ENCODE peak calls at places on chromosomes 2 and 18, in five cellular contexts. K, N, Q, G and M are unnamed samples. For H3K27me3, the result is how much of the 10 kb centered on the place peaks cover.

GRCh38 chr2:218168635-218169462 is 2.1 kb upstream of the CXCR1 start:
- DNase-seq in N (no peak), K (peak), Q (peak), G (peak), M (peak)

GRCh38 chr2:29518010-29518409 is 402.8 kb downstream of the CLIP4 start:
- DNase-seq in K (no peak), G (no peak), N (peak), Q (no peak), M (no peak)

GRCh38 chr2:74086001-74086400 is 61.7 kb downstream of the BOLA3 start:
- DNase-seq in Q (no peak), N (no peak), K (no peak), G (no peak), M (no peak)

GRCh38 chr2:161796192-161796591 is 172.0 kb downstream of the SLC4A10 start:
- DNase-seq in K (no peak), G (no peak), N (no peak), Q (no peak), M (no peak)

GRCh38 chr2:184692137-184692734 is 93.9 kb downstream of the ZNF804A start:
- DNase-seq in G (no peak), Q (no peak), K (no peak), N (peak), M (no peak)

GRCh38 chr2:68734688-68735525 is at the start of gene ARHGAP25:
- DNase-seq in K (no peak), N (no peak), Q (peak), G (no peak), M (no peak)

GRCh38 chr2:15334650-15335326 is 226.3 kb downstream of the NBAS start:
- DNase-seq in G (no peak), N (peak), K (no peak), Q (no peak), M (no peak)

GRCh38 chr2:239092571-239093294 is 244.8 kb downstream of the TWIST2 start:
- DNase-seq in Q (no peak), N (no peak), G (no peak), K (no peak), M (no peak)

GRCh38 chr2:240646061-240646899 is 21.0 kb downstream of the GPR35 start:
- DNase-seq in K (peak), N (no peak), Q (peak), G (peak), M (peak)

GRCh38 chr2:60553992-60554648 is 666 bp upstream of the BCL11A start:
- DNase-seq in Q (peak), G (peak), N (peak), K (no peak), M (no peak)

GRCh38 chr2:61179701-61180639 is 18.0 kb downstream of the C2orf74 start:
- DNase-seq in Q (no peak), G (peak), K (no peak), N (peak), M (no peak)

GRCh38 chr2:44758591-44758990 is 182.9 kb upstream of the SIX3 start:
- DNase-seq in N (no peak), K (no peak), G (no peak), Q (no peak), M (no peak)

GRCh38 chr2:56191617-56192016 is 7.8 kb downstream of the CCDC85A start:
- DNase-seq in Q (no peak), G (no peak), N (peak), K (no peak), M (peak)

GRCh38 chr2:127700527-127701192 is 637 bp upstream of the SFT2D3 start:
- DNase-seq in K (peak), Q (peak), N (no peak), G (peak), M (no peak)

GRCh38 chr2:241950878-241951331 is 81.4 kb downstream of the RTP5 start:
- DNase-seq in G (peak), N (peak), K (peak), Q (peak), M (peak)

GRCh38 chr2:169222665-169223064 is 139.7 kb downstream of the LRP2 start:
- DNase-seq in Q (no peak), K (peak), N (no peak), G (no peak), M (no peak)

GRCh38 chr2:169225233-169225750 is 137.0 kb downstream of the LRP2 start:
- DNase-seq in N (no peak), Q (no peak), K (no peak), G (no peak), M (no peak)

GRCh38 chr2:169225906-169226305 is 136.4 kb downstream of the LRP2 start:
- DNase-seq in K (no peak), Q (no peak), G (no peak), N (no peak), M (no peak)

GRCh38 chr2:169221745-169222369 is 140.5 kb downstream of the LRP2 start:
- DNase-seq in N (peak), G (no peak), K (peak), Q (no peak), M (no peak)
- TF ChIP-seq CTCF in N (peak), G (no peak), K (peak), Q (no peak), M (peak)

GRCh38 chr2:9306910-9307309 is 100.3 kb downstream of the ASAP2 start:
- DNase-seq in Q (no peak), N (no peak), K (no peak), G (no peak), M (no peak)

GRCh38 chr2:9308186-9308955 is 101.8 kb downstream of the ASAP2 start:
- DNase-seq in G (no peak), Q (no peak), N (peak), K (no peak), M (no peak)

GRCh38 chr2:9310390-9310789 is 103.8 kb downstream of the ASAP2 start:
- DNase-seq in Q (no peak), K (peak), N (peak), G (peak), M (no peak)

GRCh38 chr2:9309147-9309546 is 102.5 kb downstream of the ASAP2 start:
- DNase-seq in K (no peak), N (no peak), G (no peak), Q (no peak), M (no peak)

DNA sequence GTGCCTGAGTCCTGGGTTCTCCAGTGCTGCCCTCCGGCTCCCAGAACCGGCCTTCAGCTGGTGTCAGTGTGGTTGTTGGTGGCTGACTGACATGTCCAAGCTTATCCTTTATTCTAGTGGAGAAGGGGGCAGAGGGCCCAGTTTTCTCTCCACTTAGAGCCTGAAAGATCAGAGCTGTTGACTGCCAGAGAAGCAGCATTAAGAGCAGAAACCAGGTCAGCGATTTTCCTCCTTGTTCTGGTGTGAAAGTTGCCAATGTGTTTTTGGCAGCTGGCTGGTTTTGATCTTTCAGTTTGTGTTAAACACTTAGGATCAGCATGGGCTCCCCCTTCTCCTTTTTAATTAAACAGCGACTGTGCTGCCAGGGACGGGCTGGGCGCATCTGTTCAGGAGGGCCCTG is 100.9 kb downstream of the ASAP2 start:
- DNase-seq in N (no peak), G (no peak), K (no peak), Q (no peak), M (no peak)
- H3K27ac ChIP-seq in N (no peak), G (peak), K (no peak), Q (no peak), M (peak)

DNA sequence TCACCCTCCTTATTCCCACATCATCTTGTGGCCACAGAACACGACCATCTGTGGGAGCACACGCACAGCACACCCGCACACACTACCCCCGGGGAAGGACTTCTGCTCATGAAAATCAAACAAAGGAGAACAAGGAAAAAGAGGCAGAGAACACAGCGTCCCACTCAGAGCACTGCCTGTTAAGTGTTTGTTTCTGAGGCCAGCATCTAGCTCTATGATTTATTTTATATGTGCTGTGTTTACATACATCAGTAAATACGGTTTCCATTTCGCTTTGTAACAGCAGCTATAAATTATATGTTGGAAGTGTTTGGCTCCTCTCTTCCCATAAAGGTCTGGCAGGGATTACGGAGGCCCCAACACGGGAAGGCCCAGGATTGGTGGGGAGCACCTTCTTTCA is 143.4 kb downstream of the AFF3 start:
- DNase-seq in Q (no peak), K (no peak), N (no peak), G (no peak), M (no peak)
- H3K27me3 ChIP-seq in Q (under half), K (under half), N (under half), G (under half), M (under half)

GRCh38 chr2:71691747-71692455 is 238.5 kb downstream of the DYSF start:
- DNase-seq in K (no peak), N (no peak), G (peak), Q (no peak), M (peak)
- TF ChIP-seq CTCF in K (no peak), N (no peak), G (no peak), Q (no peak), M (no peak)

GRCh38 chr2:1162246-1162645 is 211.6 kb downstream of the SNTG2 start:
- DNase-seq in K (no peak), Q (no peak), N (no peak), G (no peak), M (no peak)
- H3K27ac ChIP-seq in K (no peak), Q (no peak), N (no peak), G (no peak), M (no peak)

DNA sequence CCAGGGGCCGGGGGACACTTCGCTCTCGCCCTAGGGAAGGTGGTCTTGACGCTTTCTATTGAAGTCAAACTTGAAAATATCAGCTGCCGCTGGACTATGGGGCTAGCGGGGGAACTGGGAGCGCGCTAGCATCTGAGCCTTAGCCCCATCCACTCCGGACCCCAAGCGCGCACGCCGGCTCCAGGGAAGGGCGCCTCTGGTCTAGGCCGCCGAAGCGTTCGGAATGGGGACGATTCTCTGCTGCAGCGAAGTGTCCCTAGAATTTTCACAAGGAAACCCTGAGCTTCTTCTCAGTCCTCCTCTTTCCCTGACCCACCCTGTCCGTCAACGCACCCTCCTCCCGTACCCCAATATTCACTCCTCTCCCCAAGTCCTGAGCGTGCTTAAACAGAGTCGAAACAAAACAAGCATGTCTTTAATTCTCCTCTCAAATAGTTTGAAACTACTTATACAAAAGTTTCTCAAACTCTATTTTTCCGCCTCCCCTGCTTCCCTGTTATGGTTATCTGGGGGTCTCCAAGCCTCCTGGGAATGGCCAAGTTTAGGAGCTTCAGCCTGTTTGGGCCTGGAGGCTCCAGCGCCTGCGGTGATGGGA is 5.0 kb downstream of the RAX start:
- DNase-seq in G (no peak), K (no peak), N (no peak), Q (no peak), M (no peak)
- H3K27me3 ChIP-seq in G (under half), K (under half), N (half or more), Q (half or more), M (half or more)

GRCh38 chr2:232369126-232369955 is 9.2 kb upstream of the ALPP start:
- DNase-seq in K (no peak), G (peak), N (no peak), Q (no peak), M (no peak)

GRCh38 chr2:232367016-232367415 is 11.5 kb upstream of the ALPP start:
- DNase-seq in K (no peak), N (no peak), Q (no peak), G (no peak), M (peak)

GRCh38 chr2:232368311-232368731 is 10.2 kb upstream of the ALPP start:
- DNase-seq in Q (no peak), G (peak), N (no peak), K (no peak), M (no peak)

GRCh38 chr2:232365621-232366321 is 12.8 kb upstream of the ALPP start:
- DNase-seq in K (peak), Q (no peak), G (peak), N (peak), M (no peak)

DNA sequence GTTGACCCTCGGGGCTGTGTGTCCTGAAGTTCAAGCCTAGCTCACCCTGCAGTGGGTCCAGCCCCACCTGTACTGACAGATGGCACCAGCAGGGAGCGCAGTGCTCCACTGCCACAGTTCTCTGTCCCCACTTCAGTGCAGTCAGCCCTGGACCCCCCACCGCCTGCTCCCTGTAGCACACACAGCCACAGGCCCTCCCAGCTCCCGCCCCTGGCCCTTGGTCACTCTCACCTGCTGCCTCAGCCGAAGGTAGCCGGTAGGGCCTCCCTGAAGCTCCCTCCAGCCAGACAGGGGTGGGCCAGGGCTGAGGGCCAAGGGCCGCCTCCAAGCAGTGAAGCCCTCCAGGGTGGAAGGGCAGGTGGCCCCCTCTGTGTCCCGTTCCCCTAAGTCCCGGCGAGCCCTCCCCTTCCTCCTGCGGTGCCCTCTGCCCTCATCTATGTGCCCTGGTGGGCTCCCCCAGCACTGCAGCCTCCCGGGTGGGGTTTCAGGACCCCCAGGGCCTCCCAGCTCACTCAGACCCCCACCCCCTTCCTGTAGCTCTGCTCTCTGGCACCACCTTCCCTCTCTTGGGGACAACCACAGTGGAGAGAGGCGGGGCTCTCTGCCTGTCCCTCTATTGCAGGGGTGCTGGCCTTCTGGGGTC is 10.8 kb upstream of the ALPP start:
- DNase-seq in K (peak), G (peak), Q (no peak), N (no peak), M (no peak)
- TF ChIP-seq CTCF in K (peak), G (no peak), Q (peak), N (no peak), M (no peak)

DNA sequence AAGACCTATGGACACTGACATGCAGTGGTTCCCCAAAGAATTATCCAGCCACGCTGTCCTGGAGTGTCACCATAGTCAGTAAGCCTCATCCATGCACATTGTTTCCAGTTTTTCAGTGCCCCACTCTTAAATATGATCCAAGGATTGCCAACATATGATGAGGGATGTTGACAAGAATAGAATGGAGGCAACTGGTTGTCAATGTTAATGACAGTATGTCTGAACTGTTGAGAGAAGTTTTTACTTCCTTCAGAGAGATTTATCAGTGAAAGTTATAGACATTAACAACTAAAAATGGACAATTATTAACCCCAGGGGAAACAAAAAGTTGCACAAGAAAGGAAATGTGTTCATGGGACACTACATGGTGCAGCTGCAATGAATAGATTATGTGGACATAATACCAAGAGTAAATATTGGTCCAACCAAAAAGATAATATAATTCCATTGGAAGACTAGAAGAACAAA is 69.9 kb downstream of the CYP26B1 start:
- DNase-seq in N (no peak), G (no peak), K (no peak), Q (no peak), M (no peak)
- H3K27ac ChIP-seq in N (no peak), G (no peak), K (no peak), Q (no peak), M (no peak)